ENCODE peak calls at places on chromosome 14, in seven cellular contexts. K is iris pigment epithelial cell; S is stimulated activated CD4-positive, alpha-beta T cell treated with anti-CD3 and anti-CD28 coated beads, Interleukin-15, amount 100 ng/mL, for 24 hours; J is uterus; H is MCF 10A; P is ovary; Y is suprapubic skin. W is an unnamed sample.

GRCh38 chr14:74853581-74853980 is 22.4 kb downstream of the PROX2 start:
- DNase-seq in Y (no peak), H (no peak), P (no peak), J (no peak), S (no peak), K (peak), W (no peak)

GRCh38 chr14:38951451-38951850 is 151.6 kb downstream of the SEC23A start:
- DNase-seq in P (no peak), Y (no peak), H (peak), K (peak), J (no peak), S (no peak), W (no peak)

GRCh38 chr14:33657478-33657877 is 293.4 kb downstream of the EGLN3 start:
- DNase-seq in J (no peak), H (no peak), S (no peak), Y (no peak), K (peak), P (no peak), W (no peak)

GRCh38 chr14:87628129-87628528 is 364.9 kb downstream of the GALC start:
- DNase-seq in K (no peak), J (peak), S (no peak), H (peak), P (no peak), Y (no peak), W (no peak)

GRCh38 chr14:22552827-22553076 is 36.3 kb downstream of the DAD1 start:
- DNase-seq in K (no peak), H (no peak), Y (no peak), S (no peak), J (no peak), P (no peak), W (no peak)

GRCh38 chr14:62674833-62675232 is 370.4 kb downstream of the KCNH5 start:
- DNase-seq in S (no peak), H (peak), Y (no peak), J (no peak), P (no peak), K (peak), W (no peak)

GRCh38 chr14:104445832-104446381 is 133.7 kb upstream of the C14orf180 start:
- DNase-seq in S (no peak), Y (no peak), P (no peak), J (no peak), K (no peak), H (no peak), W (peak)

GRCh38 chr14:61607570-61608244 is 87.6 kb upstream of the HIF1A start:
- DNase-seq in K (no peak), Y (no peak), J (no peak), S (no peak), H (no peak), P (no peak), W (no peak)

W was measured in tibial artery.